ENCODE peak calls at places on chromosomes 3 and 15, in nine cellular contexts. M, X, J, N, T, B, U, D and E are unnamed samples.

GRCh38 chr3:69740103-69741021 is 1.1 kb downstream of the MITF start:
- DNase-seq in T (no peak), M (no peak), B (peak), N (no peak), U (peak), X (peak), J (no peak), D (no peak), E (no peak)

GRCh38 chr3:112038863-112039262 is 4.3 kb downstream of the TMPRSS7 start:
- DNase-seq in M (no peak), X (no peak), J (no peak), U (no peak), T (no peak), D (no peak), N (peak), B (no peak), E (no peak)

GRCh38 chr3:113531826-113532697 is at the start of gene SIDT1:
- DNase-seq in T (peak), D (no peak), M (no peak), N (no peak), X (peak), J (no peak), B (no peak), U (no peak), E (no peak)

GRCh38 chr15:80476036-80476435 is 71.9 kb downstream of the ARNT2 start:
- DNase-seq in U (no peak), M (no peak), D (no peak), B (no peak), X (no peak), N (no peak), J (no peak), T (no peak), E (no peak)

GRCh38 chr3:10467904-10468610 is 37.3 kb downstream of the ATP2B2 start:
- DNase-seq in T (no peak), J (no peak), X (no peak), M (no peak), U (no peak), N (no peak), D (peak), B (no peak), E (no peak)

GRCh38 chr3:183613366-183614293 is 21.8 kb upstream of the KLHL24 start:
- DNase-seq in J (no peak), D (no peak), X (no peak), M (no peak), B (no peak), T (no peak), U (no peak), N (peak), E (no peak)

GRCh38 chr15:45457215-45457614 is 65.3 kb downstream of the SLC30A4 start:
- DNase-seq in J (no peak), M (no peak), B (no peak), X (peak), N (no peak), U (no peak), D (no peak), T (no peak), E (no peak)

GRCh38 chr15:99110581-99111320 is 5.9 kb downstream of the SYNM start:
- DNase-seq in B (no peak), U (no peak), N (no peak), X (no peak), D (no peak), M (no peak), T (no peak), J (no peak), E (no peak)

GRCh38 chr15:25054943-25055342 is 100.2 kb downstream of the SNRPN start:
- DNase-seq in T (no peak), B (no peak), N (no peak), M (no peak), U (no peak), D (no peak), J (no peak), X (no peak), E (no peak)

GRCh38 chr3:157088133-157088488 is 71.8 kb downstream of the CCNL1 start:
- DNase-seq in T (no peak), U (no peak), X (no peak), J (no peak), N (no peak), B (no peak), M (no peak), D (no peak), E (no peak)

GRCh38 chr3:98906230-98906629 is 4.7 kb upstream of the DCBLD2 start:
- DNase-seq in U (no peak), T (no peak), B (no peak), X (no peak), N (peak), D (no peak), M (no peak), J (peak), E (no peak)

GRCh38 chr3:134905647-134905935 is 110.5 kb downstream of the EPHB1 start:
- DNase-seq in X (no peak), U (no peak), J (no peak), B (no peak), T (no peak), N (no peak), D (no peak), M (no peak), E (no peak)

GRCh38 chr3:27195059-27195458 is 174.1 kb downstream of the NEK10 start:
- DNase-seq in D (no peak), U (no peak), X (no peak), N (no peak), J (no peak), M (no peak), T (no peak), B (no peak), E (no peak)

GRCh38 chr3:141373768-141374526 is 5.6 kb downstream of the ZBTB38 start:
- DNase-seq in N (peak), J (no peak), U (no peak), X (peak), B (no peak), D (no peak), T (no peak), M (no peak), E (no peak)

GRCh38 chr15:66129561-66129960 is 124.0 kb downstream of the MEGF11 start:
- DNase-seq in J (no peak), T (peak), B (no peak), D (no peak), X (no peak), U (no peak), M (no peak), N (no peak), E (no peak)

GRCh38 chr3:27354588-27355203 is 14.5 kb downstream of the NEK10 start:
- DNase-seq in U (no peak), X (no peak), M (no peak), J (no peak), D (no peak), T (no peak), B (no peak), N (no peak), E (no peak)

GRCh38 chr3:101381809-101382208 is 61.4 kb upstream of the IMPG2 start:
- DNase-seq in N (peak), B (no peak), M (no peak), T (peak), U (no peak), X (no peak), J (peak), D (no peak), E (no peak)

GRCh38 chr3:136464502-136464901 is 214.4 kb downstream of the PCCB start:
- DNase-seq in X (no peak), T (no peak), B (no peak), J (peak), N (peak), M (no peak), U (no peak), D (no peak), E (no peak)

GRCh38 chr3:146814601-146815315 is 209.6 kb upstream of the PLSCR5 start:
- DNase-seq in B (no peak), N (peak), T (no peak), X (no peak), U (no peak), D (no peak), J (no peak), M (no peak), E (no peak)

GRCh38 chr3:56303508-56303907 is 164.8 kb downstream of the ERC2 start:
- DNase-seq in X (peak), N (no peak), M (no peak), U (peak), T (peak), J (no peak), D (no peak), B (no peak), E (peak)

GRCh38 chr3:177385831-177386301 is 188.6 kb upstream of the TBL1XR1 start:
- DNase-seq in N (peak), B (no peak), T (peak), D (no peak), X (no peak), J (peak), M (no peak), U (no peak), E (no peak)

GRCh38 chr3:12959838-12960378 is 113.3 kb downstream of the IQSEC1 start:
- DNase-seq in X (no peak), B (no peak), M (peak), D (peak), T (no peak), J (no peak), U (peak), N (no peak), E (no peak)

GRCh38 chr3:169662215-169663070 is 1.1 kb downstream of the MECOM start:
- DNase-seq in D (peak), U (peak), N (peak), B (peak), X (peak), J (no peak), T (no peak), M (peak), E (peak)

GRCh38 chr3:71425491-71426071 is 157.9 kb downstream of the FOXP1 start:
- DNase-seq in J (peak), D (no peak), U (no peak), M (no peak), X (no peak), N (peak), T (no peak), B (no peak), E (no peak)

GRCh38 chr3:187223799-187224198 is 26.5 kb downstream of the RTP1 start:
- DNase-seq in M (no peak), B (no peak), D (no peak), J (no peak), X (no peak), U (no peak), N (peak), T (no peak), E (no peak)

GRCh38 chr15:90994059-90994416 is 297 bp downstream of the PRC1 start:
- DNase-seq in X (no peak), M (no peak), U (no peak), N (no peak), J (no peak), T (no peak), B (peak), D (no peak), E (peak)

GRCh38 chr3:42578054-42578453 is 3.7 kb downstream of the SEC22C start:
- DNase-seq in T (no peak), X (no peak), B (no peak), N (no peak), J (no peak), M (no peak), D (no peak), U (no peak), E (no peak)

GRCh38 chr3:127063916-127064315 is 81.0 kb downstream of the PLXNA1 start:
- DNase-seq in J (no peak), N (no peak), U (no peak), D (no peak), T (no peak), M (no peak), B (no peak), X (no peak), E (no peak)

GRCh38 chr3:128235207-128235933 is 82.1 kb downstream of the EEFSEC start:
- DNase-seq in N (no peak), U (no peak), X (no peak), M (no peak), J (peak), D (no peak), T (no peak), B (no peak), E (no peak)

GRCh38 chr15:41851755-41852370 is 13.2 kb downstream of the PLA2G4B start:
- DNase-seq in D (no peak), U (no peak), B (no peak), M (no peak), J (no peak), N (no peak), T (no peak), X (no peak), E (no peak)

GRCh38 chr3:188911033-188911850 is 260.5 kb upstream of the TPRG1 start:
- DNase-seq in M (no peak), T (no peak), X (no peak), B (no peak), N (no peak), J (no peak), U (no peak), D (no peak), E (no peak)

GRCh38 chr3:129597087-129597791 is 9.2 kb downstream of the PLXND1 start:
- DNase-seq in U (peak), T (no peak), D (no peak), M (peak), N (no peak), B (no peak), X (no peak), J (no peak), E (no peak)

GRCh38 chr15:78866824-78867223 is 5.9 kb upstream of the MORF4L1 start:
- DNase-seq in T (no peak), D (no peak), B (no peak), U (no peak), X (no peak), N (no peak), J (no peak), M (no peak), E (no peak)

GRCh38 chr3:144636833-144637232 is 665.2 kb downstream of the DIPK2A start:
- DNase-seq in M (no peak), U (no peak), X (peak), T (no peak), D (no peak), N (no peak), B (no peak), J (no peak), E (no peak)
- TF ChIP-seq CTCF in M (no peak), U (no peak), X (peak), T (peak), D (no peak), N (no peak), B (peak), J (peak), E (peak)

GRCh38 chr3:195195321-195196209 is 75.4 kb downstream of the XXYLT1 start:
- DNase-seq in M (no peak), X (peak), J (no peak), U (no peak), T (no peak), B (no peak), N (no peak), D (peak), E (peak)
- TF ChIP-seq CTCF in M (peak), X (peak), J (no peak), U (no peak), T (no peak), B (no peak), N (no peak), D (no peak), E (no peak)

GRCh38 chr15:40307421-40308165 is at the start of gene PLCB2:
- DNase-seq in T (no peak), N (no peak), X (peak), B (no peak), M (peak), D (peak), U (peak), J (no peak), E (no peak)
- TF ChIP-seq CTCF in T (peak), N (peak), X (peak), B (peak), M (peak), D (no peak), U (peak), J (peak), E (peak)

DNA sequence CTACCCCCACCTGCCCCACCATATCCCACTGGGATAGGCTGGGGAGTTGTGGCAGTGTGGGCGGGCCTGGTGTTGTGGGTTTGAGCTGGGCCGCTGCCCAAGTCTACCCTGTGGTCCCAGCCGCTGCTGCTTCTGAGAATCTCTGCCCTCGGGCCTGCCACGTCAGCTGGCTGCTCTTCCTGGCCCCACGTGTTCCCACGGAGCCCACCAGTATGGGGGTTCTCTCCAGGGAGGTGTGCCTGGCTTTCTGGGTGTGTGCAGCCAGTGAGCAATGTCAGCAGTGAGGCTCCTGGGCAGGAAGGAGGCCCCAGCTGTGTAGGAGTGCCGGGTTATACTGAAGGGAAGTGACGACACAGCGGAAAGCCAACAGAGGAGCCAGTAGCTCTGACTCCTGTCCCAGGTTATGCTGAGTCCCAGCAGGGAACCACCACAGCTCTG is 10.5 kb downstream of the GNAI2 start:
- DNase-seq in T (no peak), X (peak), J (peak), M (peak), B (no peak), U (no peak), N (peak), D (no peak), E (no peak)
- TF ChIP-seq CTCF in T (no peak), X (no peak), J (no peak), M (peak), B (peak), U (no peak), N (peak), D (no peak), E (peak)

GRCh38 chr3:87771338-87772059 is 287.3 kb downstream of the CGGBP1 start:
- DNase-seq in U (no peak), T (peak), M (no peak), J (no peak), N (peak), X (peak), B (no peak), D (peak), E (no peak)
- TF ChIP-seq CTCF in U (peak), T (peak), M (peak), J (peak), N (peak), X (peak), B (peak), D (peak), E (peak)